ENCODE peak calls at places on chromosomes 12 and 14, in four cellular contexts. H is stomach, L is lower leg skin, C is WERI-Rb-1. A is an unnamed sample.

GRCh38 chr14:76715102-76715926 is 46.0 kb upstream of the VASH1 start:
- DNase-seq in H (no peak), L (peak; percentile 16), C (peak; percentile 25), A (no peak)

GRCh38 chr12:93122569-93123091 is 193.5 kb upstream of the EEA1 start:
- DNase-seq in H (no peak), L (peak; percentile 43), C (no peak), A (no peak)

GRCh38 chr14:75985618-75986438 is at the start of gene IFT43:
- DNase-seq in H (peak; percentile 94), L (peak; percentile 93), C (peak; percentile 83), A (peak; percentile 66)

GRCh38 chr14:95953111-95953724 is 76.6 kb downstream of the TUNAR start:
- DNase-seq in H (no peak), L (no peak), C (no peak), A (no peak)

GRCh38 chr14:75995372-75996041 is 9.9 kb downstream of the IFT43 start:
- DNase-seq in H (no peak), L (no peak), C (no peak), A (no peak)

GRCh38 chr14:87896393-87897380 is 96.3 kb downstream of the GALC start:
- DNase-seq in H (no peak), L (no peak), C (no peak), A (no peak)

GRCh38 chr12:109595321-109595902 is 21.8 kb downstream of the MVK start:
- DNase-seq in H (no peak), L (no peak), C (no peak), A (no peak)

GRCh38 chr12:69519871-69520270 is 49.7 kb downstream of the FRS2 start:
- DNase-seq in H (no peak), L (no peak), C (no peak), A (peak; percentile 48)

GRCh38 chr12:50597200-50598195 is 92.7 kb downstream of the DIP2B start:
- DNase-seq in H (peak; percentile 39), L (no peak), C (no peak), A (peak; percentile 63)

GRCh38 chr14:69664190-69664742 is 52.9 kb downstream of the SUSD6 start:
- DNase-seq in H (no peak), L (no peak), C (no peak), A (no peak)

GRCh38 chr12:22627351-22627750 is 2.4 kb downstream of the ETNK1 start:
- DNase-seq in H (no peak), L (no peak), C (no peak), A (no peak)

GRCh38 chr14:98994571-98994970 is 277.4 kb downstream of the BCL11B start:
- DNase-seq in H (no peak), L (no peak), C (no peak), A (no peak)

GRCh38 chr12:93621986-93622385 is 49.5 kb downstream of the SOCS2 start:
- DNase-seq in H (no peak), L (no peak), C (no peak), A (no peak)

GRCh38 chr12:121391619-121392324 is 8.1 kb upstream of the RNF34 start:
- DNase-seq in H (peak; percentile 33), L (no peak), C (no peak), A (no peak)

GRCh38 chr14:79293482-79293881 is 917.8 kb downstream of the DIO2 start:
- DNase-seq in H (no peak), L (no peak), C (no peak), A (no peak)

GRCh38 chr14:43795600-43796228 is 711.4 kb downstream of the FSCB start:
- DNase-seq in H (no peak), L (no peak), C (no peak), A (no peak)

GRCh38 chr14:97878727-97879126 is 1081.5 kb downstream of the VRK1 start:
- DNase-seq in H (no peak), L (peak; percentile 46), C (no peak), A (no peak)

GRCh38 chr12:69886101-69886500 is 61.1 kb downstream of the MYRFL start:
- DNase-seq in H (no peak), L (no peak), C (no peak), A (no peak)

DNA sequence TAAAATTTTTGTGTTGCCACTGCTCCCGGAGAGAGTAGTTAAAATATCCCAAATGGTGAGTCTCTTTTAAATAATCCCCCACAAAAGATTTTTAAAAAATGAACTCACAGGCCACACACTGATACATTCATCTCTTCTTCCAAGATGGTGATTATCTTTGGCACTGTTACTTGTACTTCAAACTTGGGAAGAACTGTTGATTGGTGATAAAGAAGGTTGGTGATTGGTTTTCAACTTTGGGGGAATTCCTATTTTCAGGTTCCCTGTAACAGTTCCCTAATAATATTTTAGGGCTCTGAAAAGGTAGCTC is 6.6 kb downstream of the A2M start:
- DNase-seq in H (no peak), L (no peak), C (no peak), A (no peak)
- H3K4me3 ChIP-seq in H (no peak overlapping the region), L (no peak overlapping the region), C (no peak overlapping the region), A (no peak overlapping the region)

GRCh38 chr12:67692135-67692534 is 43.6 kb downstream of the DYRK2 start:
- DNase-seq in H (no peak), L (no peak), C (no peak), A (no peak)
- H3K4me3 ChIP-seq in H (no peak overlapping the region), L (no peak overlapping the region), C (no peak overlapping the region), A (no peak overlapping the region)

GRCh38 chr12:46363582-46364299 is 8.8 kb downstream of the SLC38A2 start:
- DNase-seq in H (no peak), L (no peak), C (no peak), A (no peak)

GRCh38 chr12:46365951-46366379 is 6.6 kb downstream of the SLC38A2 start:
- DNase-seq in H (no peak), L (no peak), C (no peak), A (no peak)

GRCh38 chr12:46364777-46365580 is 7.6 kb downstream of the SLC38A2 start:
- DNase-seq in H (peak; percentile 84), L (no peak), C (no peak), A (peak; percentile 57)

GRCh38 chr12:46362895-46363581 is 9.5 kb downstream of the SLC38A2 start:
- DNase-seq in H (no peak), L (no peak), C (no peak), A (no peak)

DNA sequence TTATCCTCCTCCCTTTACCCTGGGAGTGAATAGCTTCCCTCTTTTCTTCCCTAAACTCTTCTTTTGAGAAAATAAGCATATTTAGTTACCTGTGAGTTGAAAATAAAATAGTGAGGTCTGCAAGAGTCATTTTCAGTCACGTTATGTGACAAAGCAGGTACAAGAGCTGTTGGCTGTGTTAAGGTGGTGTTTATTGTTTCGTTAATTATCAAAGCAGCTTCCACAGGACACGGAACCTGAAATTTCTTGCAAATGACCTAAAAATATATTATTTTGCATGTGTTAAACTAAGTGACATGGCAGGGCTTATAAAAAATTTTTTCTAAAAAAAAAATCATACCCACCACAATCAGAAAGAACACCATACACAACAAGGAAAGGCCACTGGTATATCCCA is 8.3 kb downstream of the SLC38A2 start:
- DNase-seq in H (no peak), L (no peak), C (no peak), A (no peak)
- H3K4me3 ChIP-seq in H (peak overlapping the region; percentile 94), L (no peak overlapping the region), C (no peak overlapping the region), A (no peak overlapping the region)

DNA sequence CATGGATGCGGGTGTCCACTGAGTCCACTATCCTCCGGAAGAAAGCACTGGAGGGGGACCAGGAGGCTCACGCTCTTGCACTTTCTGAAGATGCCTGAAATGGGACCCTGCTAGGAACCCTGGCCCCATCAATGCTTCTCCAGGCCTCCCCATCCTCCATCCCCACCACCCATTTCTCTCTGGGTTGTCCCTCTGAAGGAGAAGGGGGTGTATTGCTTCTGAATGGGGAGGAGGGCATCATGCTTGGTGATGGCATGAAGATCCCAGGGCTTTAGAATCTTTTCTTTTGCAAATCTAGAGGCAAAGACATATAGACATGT is 681 bp upstream of the JPH4 start:
- DNase-seq in H (peak; percentile 11), L (no peak), C (no peak), A (no peak)
- H3K4me3 ChIP-seq in H (no peak overlapping the region), L (no peak overlapping the region), C (no peak overlapping the region), A (no peak overlapping the region)

DNA sequence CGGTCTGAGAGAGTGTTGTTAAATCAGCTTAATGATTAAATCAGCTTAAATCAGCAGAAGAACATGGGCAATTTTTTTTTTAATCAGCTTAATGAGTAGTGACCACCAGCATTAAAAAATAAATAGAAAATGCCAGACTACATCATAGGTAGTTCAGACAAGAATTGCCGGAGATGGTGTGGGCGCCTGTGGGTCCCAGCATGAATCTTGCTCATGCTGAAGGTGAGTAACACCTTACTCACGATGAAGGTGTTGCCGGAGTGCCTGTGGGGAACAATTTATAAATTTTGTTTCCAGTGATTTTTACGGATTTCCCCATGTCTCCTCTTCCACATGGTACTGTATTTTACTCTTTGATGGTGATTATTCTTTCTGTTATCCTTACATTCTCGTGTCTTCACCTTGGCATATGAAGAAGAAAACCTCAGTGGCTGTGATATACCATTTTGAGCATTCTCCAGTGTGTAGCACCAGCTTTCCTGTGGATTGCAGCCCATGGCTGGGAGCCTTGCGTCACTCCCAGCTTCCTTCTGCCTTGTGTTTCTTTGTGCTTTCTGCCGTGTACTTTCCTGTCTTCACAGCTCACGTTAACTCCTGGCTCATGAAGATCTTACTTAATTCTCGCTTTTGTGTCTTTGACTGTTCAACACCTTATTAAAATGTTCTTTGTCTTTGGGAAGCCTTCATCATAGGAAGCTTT is 4.7 kb downstream of the TDRD9 start:
- DNase-seq in H (no peak), L (no peak), C (no peak), A (no peak)
- H3K4me3 ChIP-seq in H (no peak overlapping the region), L (no peak overlapping the region), C (no peak overlapping the region), A (no peak overlapping the region)

DNA sequence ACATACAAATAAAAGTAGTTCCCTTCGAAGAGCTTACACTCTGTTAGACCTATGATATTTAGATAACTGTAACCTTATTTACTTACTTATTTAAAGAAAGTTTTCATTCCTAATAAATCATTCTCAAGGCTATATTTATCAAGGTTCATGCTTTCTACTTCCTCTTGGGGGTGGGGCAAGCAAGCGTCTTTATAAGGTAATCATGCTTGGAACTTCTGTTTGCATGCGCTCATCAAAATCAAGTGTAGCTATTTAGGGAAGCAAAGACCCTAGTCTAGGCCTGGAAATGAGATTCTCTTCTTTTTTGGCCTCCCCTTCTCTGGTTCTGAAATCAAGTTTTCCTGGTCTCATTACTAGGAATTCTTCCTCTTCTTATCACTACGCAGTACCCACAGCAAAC is 766 bp downstream of the RERG start:
- DNase-seq in H (no peak), L (no peak), C (no peak), A (no peak)
- H3K4me3 ChIP-seq in H (peak overlapping the region; percentile 56), L (no peak overlapping the region), C (peak overlapping the region; percentile 46), A (no peak overlapping the region)

GRCh38 chr14:91354979-91355685 is 62.5 kb downstream of the CCDC88C start:
- DNase-seq in H (no peak), L (no peak), C (peak; percentile 54), A (no peak)
- H3K4me3 ChIP-seq in H (no peak overlapping the region), L (no peak overlapping the region), C (no peak overlapping the region), A (no peak overlapping the region)